ENCODE peak calls at places on chromosomes 6 and 20, in nine cellular contexts. H is mesothelial cell of epicardium; C is NCI-H460; W is left kidney; I is activated CD8-positive, alpha-beta T cell treated with anti-CD3 and anti-CD28 coated beads, Interleukin-2, amount 10 ng/mL, durations not matched to agents 7 days and 5 days; B is occipital lobe; P is endothelial cell of umbilical vein; Q is HCT116; D is amniotic stem cell. Z is an unnamed sample.
A peak's percentile ranks its signal among the peaks of the same experiment; 100 is the strongest.

GRCh38 chr6:122033564-122034181 is 365.8 kb upstream of the HSF2 start:
- DNase-seq in H (no peak), C (peak; percentile 40), W (peak; percentile 79), I (no peak), B (no peak), P (peak; percentile 69), Q (peak; percentile 49), D (peak; percentile 76), Z (no peak)

GRCh38 chr6:170067923-170068360 is 222.9 kb downstream of the DLL1 start:
- DNase-seq in H (peak; percentile 12), C (no peak), W (no peak), I (no peak), B (no peak), P (no peak), Q (no peak), D (no peak), Z (no peak)

GRCh38 chr20:1472556-1473243 is 6.1 kb upstream of the NSFL1C start:
- DNase-seq in H (no peak), C (no peak), W (no peak), I (no peak), B (no peak), P (no peak), Q (no peak), D (no peak), Z (no peak)

GRCh38 chr20:4261333-4262284 is 246.3 kb upstream of the RNF24 start:
- DNase-seq in H (no peak), C (no peak), W (no peak), I (no peak), B (no peak), P (no peak), Q (no peak), D (no peak), Z (no peak)

GRCh38 chr20:44035924-44036323 is 121.3 kb downstream of the TOX2 start:
- DNase-seq in H (no peak), C (no peak), W (no peak), I (no peak), B (no peak), P (no peak), Q (no peak), D (no peak), Z (peak; percentile 64)

GRCh38 chr20:46200582-46201570 is 82.8 kb downstream of the CD40 start:
- DNase-seq in H (no peak), C (no peak), W (no peak), I (no peak), B (no peak), P (no peak), Q (no peak), D (no peak), Z (no peak)

GRCh38 chr20:22966787-22967464 is 68.2 kb upstream of the SSTR4 start:
- DNase-seq in H (no peak), C (no peak), W (no peak), I (no peak), B (no peak), P (no peak), Q (no peak), D (no peak), Z (no peak)

GRCh38 chr6:150670311-150670710 is 70.6 kb downstream of the PLEKHG1 start:
- DNase-seq in H (no peak), C (no peak), W (no peak), I (no peak), B (no peak), P (no peak), Q (no peak), D (no peak), Z (no peak)

GRCh38 chr6:37565267-37566208 is 65.8 kb upstream of the CCDC167 start:
- DNase-seq in H (peak; percentile 34), C (no peak), W (peak; percentile 85), I (no peak), B (no peak), P (peak; percentile 21), Q (no peak), D (no peak), Z (peak; percentile 97)

GRCh38 chr6:107488174-107488874 is 1.6 kb upstream of the SOBP start:
- DNase-seq in H (no peak), C (no peak), W (peak; percentile 49), I (no peak), B (no peak), P (no peak), Q (no peak), D (no peak), Z (peak; percentile 23)

GRCh38 chr6:19415605-19416326 is 421.4 kb upstream of the ID4 start:
- DNase-seq in H (no peak), C (no peak), W (no peak), I (no peak), B (no peak), P (no peak), Q (peak; percentile 47), D (peak; percentile 41), Z (no peak)

GRCh38 chr6:71072508-71072907 is 115.6 kb upstream of the B3GAT2 start:
- DNase-seq in H (no peak), C (no peak), W (no peak), I (no peak), B (no peak), P (no peak), Q (no peak), D (no peak), Z (no peak)

GRCh38 chr6:154399097-154399496 is 42.5 kb upstream of the IPCEF1 start:
- DNase-seq in H (no peak), C (no peak), W (no peak), I (no peak), B (peak; percentile 3), P (peak; percentile 89), Q (no peak), D (no peak), Z (no peak)

GRCh38 chr6:106609699-106610098 is 19.6 kb downstream of the RTN4IP1 start:
- DNase-seq in H (no peak), C (no peak), W (peak; percentile 76), I (peak; percentile 29), B (no peak), P (no peak), Q (peak; percentile 21), D (no peak), Z (peak; percentile 37)

GRCh38 chr20:62962891-62963613 is 10.5 kb downstream of the SLC17A9 start:
- DNase-seq in H (no peak), C (no peak), W (no peak), I (no peak), B (no peak), P (no peak), Q (no peak), D (no peak), Z (no peak)

GRCh38 chr6:24154121-24154520 is 28.1 kb downstream of the NRSN1 start:
- DNase-seq in H (no peak), C (no peak), W (no peak), I (no peak), B (no peak), P (no peak), Q (no peak), D (no peak), Z (no peak)

GRCh38 chr20:53918949-53919361 is 151.4 kb downstream of the BCAS1 start:
- DNase-seq in H (no peak), C (no peak), W (peak; percentile 84), I (no peak), B (no peak), P (no peak), Q (no peak), D (no peak), Z (peak; percentile 59)

GRCh38 chr6:44219815-44220784 is 3.3 kb upstream of the SLC29A1 start:
- DNase-seq in H (no peak), C (no peak), W (no peak), I (no peak), B (no peak), P (no peak), Q (no peak), D (no peak), Z (no peak)

GRCh38 chr6:137707590-137708360 is 159.3 kb upstream of the TNFAIP3 start:
- DNase-seq in H (no peak), C (peak; percentile 90), W (peak; percentile 83), I (peak; percentile 88), B (peak; percentile 8), P (peak; percentile 68), Q (peak; percentile 69), D (peak; percentile 66), Z (peak; percentile 20)

GRCh38 chr20:18645196-18645745 is 57.4 kb downstream of the DTD1 start:
- DNase-seq in H (no peak), C (no peak), W (no peak), I (no peak), B (no peak), P (no peak), Q (no peak), D (no peak), Z (no peak)

GRCh38 chr6:105587349-105588115 is 184.7 kb upstream of the PREP start:
- DNase-seq in H (no peak), C (no peak), W (no peak), I (peak; percentile 28), B (no peak), P (no peak), Q (no peak), D (peak; percentile 66), Z (no peak)

GRCh38 chr6:125224236-125224861 is 70.8 kb downstream of the TPD52L1 start:
- DNase-seq in H (no peak), C (no peak), W (no peak), I (no peak), B (no peak), P (no peak), Q (no peak), D (no peak), Z (no peak)

GRCh38 chr20:62381202-62381797 is 5.6 kb upstream of the RPS21 start:
- DNase-seq in H (no peak), C (no peak), W (no peak), I (no peak), B (no peak), P (peak; percentile 66), Q (no peak), D (peak; percentile 56), Z (no peak)

GRCh38 chr20:37294262-37294981 is 5.0 kb downstream of the MANBAL start:
- DNase-seq in H (no peak), C (peak; percentile 39), W (no peak), I (no peak), B (no peak), P (no peak), Q (no peak), D (no peak), Z (no peak)

GRCh38 chr6:169499728-169500265 is 202.0 kb downstream of the WDR27 start:
- DNase-seq in H (no peak), C (no peak), W (no peak), I (no peak), B (no peak), P (no peak), Q (no peak), D (no peak), Z (no peak)

GRCh38 chr6:109383438-109383940 is 1.2 kb upstream of the CD164 start:
- DNase-seq in H (no peak), C (no peak), W (no peak), I (no peak), B (no peak), P (no peak), Q (no peak), D (no peak), Z (no peak)

GRCh38 chr6:165804331-165805066 is 141.5 kb upstream of the PDE10A start:
- DNase-seq in H (no peak), C (no peak), W (peak; percentile 70), I (no peak), B (no peak), P (peak; percentile 2), Q (no peak), D (no peak), Z (peak; percentile 24)

GRCh38 chr6:24524801-24525200 is 30.0 kb downstream of the ALDH5A1 start:
- DNase-seq in H (no peak), C (peak; percentile 28), W (peak; percentile 75), I (peak; percentile 37), B (peak; percentile 17), P (peak; percentile 9), Q (peak; percentile 41), D (peak; percentile 20), Z (peak; percentile 31)

GRCh38 chr6:52141596-52141995 is 44.6 kb upstream of the IL17A start:
- DNase-seq in H (no peak), C (no peak), W (no peak), I (no peak), B (no peak), P (no peak), Q (no peak), D (no peak), Z (no peak)

Z was measured in glutamatergic neuron.